ENCODE peak calls at places on chromosomes 16 and 17, in four cellular contexts. Q, H, L and N are unnamed samples.

GRCh38 chr16:84266451-84266850 is 26.6 kb upstream of the KCNG4 start:
- DNase-seq in Q (peak), H (peak), L (peak), N (peak)

GRCh38 chr16:3485821-3486505 is 9.3 kb downstream of the C16orf90 start:
- DNase-seq in Q (no peak), H (no peak), L (no peak), N (no peak)

GRCh38 chr16:84332975-84333684 is 35.2 kb upstream of the ATP2C2 start:
- DNase-seq in Q (no peak), H (no peak), L (no peak), N (no peak)

GRCh38 chr17:65634533-65634932 is 73.1 kb upstream of the AXIN2 start:
- DNase-seq in Q (no peak), H (peak), L (no peak), N (no peak)

GRCh38 chr16:66886914-66887313 is 6.6 kb downstream of the PDP2 start:
- DNase-seq in Q (no peak), H (no peak), L (no peak), N (no peak)

GRCh38 chr17:62755139-62755851 is 52.8 kb downstream of the MARCHF10 start:
- DNase-seq in Q (no peak), H (no peak), L (no peak), N (peak)

GRCh38 chr17:13598353-13599167 is 3.2 kb downstream of the HS3ST3A1 start:
- DNase-seq in Q (no peak), H (no peak), L (no peak), N (no peak)

GRCh38 chr17:68198931-68199836 is 48.7 kb upstream of the AMZ2 start:
- DNase-seq in Q (peak), H (no peak), L (no peak), N (peak)

GRCh38 chr17:50289268-50289667 is 15.0 kb downstream of the TMEM92 start:
- DNase-seq in Q (no peak), H (no peak), L (no peak), N (no peak)

GRCh38 chr17:55659661-55660060 is 63.0 kb downstream of the TMEM100 start:
- DNase-seq in Q (no peak), H (no peak), L (no peak), N (no peak)

GRCh38 chr17:44084131-44084538 is 13.6 kb downstream of the G6PC3 start:
- DNase-seq in Q (peak), H (no peak), L (peak), N (peak)

DNA sequence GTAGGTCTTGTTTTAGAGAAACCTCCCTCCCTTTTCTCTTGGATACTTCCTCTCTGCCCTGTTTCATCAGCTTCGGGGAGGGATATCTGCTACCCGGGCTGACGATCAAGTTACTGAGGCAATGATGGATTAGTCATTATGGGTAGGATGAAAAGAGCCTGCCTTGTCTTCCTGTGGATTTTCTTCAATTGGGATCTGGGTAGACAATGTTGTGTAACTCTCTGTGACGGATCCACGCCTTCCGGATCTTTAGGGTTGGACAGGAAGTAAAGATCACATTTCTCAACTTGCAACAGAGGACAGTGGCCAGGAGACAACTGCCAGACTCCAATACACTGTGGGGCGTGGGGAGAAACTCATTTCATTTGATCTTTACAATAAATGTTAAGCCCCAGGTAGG is 11.3 kb upstream of the CHST6 start:
- DNase-seq in Q (no peak), H (peak), L (no peak), N (peak)
- TF ChIP-seq PHF8 in Q (no peak), H (no peak), L (no peak), N (no peak)

GRCh38 chr17:48610282-48611211 is at the start of gene HOXB7:
- DNase-seq in Q (no peak), H (no peak), L (peak), N (peak)
- TF ChIP-seq EP300 in Q (no peak), H (no peak), L (no peak), N (no peak)

GRCh38 chr17:31492880-31493655 is 101.6 kb downstream of the RAB11FIP4 start:
- DNase-seq in Q (no peak), H (no peak), L (peak), N (no peak)
- TF ChIP-seq PHF8 in Q (no peak), H (no peak), L (no peak), N (no peak)

DNA sequence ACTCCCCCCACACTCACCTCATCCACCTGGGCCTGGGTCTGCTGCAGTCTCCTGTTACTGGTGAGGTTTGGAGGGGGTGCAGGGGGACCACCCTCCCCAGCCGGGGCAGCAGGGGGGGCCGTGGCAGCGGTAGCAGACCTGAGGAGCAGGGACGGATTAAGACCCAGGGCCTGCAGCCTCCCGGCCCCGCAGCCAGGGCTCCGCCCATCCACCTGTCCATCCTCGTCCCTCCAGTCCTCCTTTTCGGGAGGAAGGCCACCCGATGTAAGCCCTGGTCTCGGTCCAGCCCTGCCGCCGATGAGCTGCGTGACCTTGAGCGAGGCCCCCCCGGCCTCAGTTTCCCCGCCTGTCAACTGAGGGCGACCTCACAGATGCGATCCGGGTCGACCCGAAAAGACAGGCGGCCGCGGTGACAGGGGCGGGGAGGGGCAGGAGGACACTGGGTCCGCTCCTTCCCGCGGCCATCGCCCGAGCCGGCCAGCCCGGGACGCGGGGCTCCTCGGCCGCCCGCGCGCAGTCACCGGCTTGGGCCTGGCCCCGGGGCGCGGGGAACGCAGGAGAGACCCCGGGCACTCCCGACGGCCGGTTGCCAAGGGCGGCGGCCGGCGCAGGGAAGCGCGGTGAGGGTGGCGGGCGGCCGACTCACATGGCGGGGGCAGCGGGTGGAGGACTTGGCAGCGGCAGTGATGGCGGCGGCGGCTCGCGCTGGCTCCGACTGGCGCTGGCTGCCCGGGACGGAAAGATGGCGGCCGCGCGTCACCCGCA is at the start of gene VAMP2:
- DNase-seq in Q (no peak), H (no peak), L (peak), N (peak)
- TF ChIP-seq EP300 in Q (no peak), H (no peak), L (no peak), N (no peak)

GRCh38 chr17:19728114-19728495 is 11.7 kb upstream of the SLC47A2 start:
- DNase-seq in Q (no peak), H (peak), L (no peak), N (peak)
- TF ChIP-seq PHF8 in Q (no peak), H (peak), L (no peak), N (no peak)

DNA sequence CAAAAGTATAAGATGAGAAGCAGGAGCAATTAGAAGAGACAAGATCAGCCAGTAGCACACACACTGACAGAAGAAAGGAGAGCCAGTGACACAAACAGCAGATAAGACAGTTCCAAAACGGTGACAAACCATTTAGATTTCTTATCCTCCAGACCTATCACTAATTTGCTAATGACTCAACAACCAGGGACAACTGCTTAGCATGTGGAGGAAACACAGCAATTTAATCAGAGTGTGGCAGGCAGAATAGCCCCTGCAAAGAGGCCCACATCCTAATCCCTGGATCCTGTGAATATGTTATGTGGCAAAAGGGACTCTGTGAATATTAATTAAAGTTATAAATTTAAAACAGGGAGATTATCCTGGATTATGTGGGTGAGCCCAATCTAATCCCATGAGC is 81.1 kb downstream of the CACNG1 start:
- DNase-seq in Q (no peak), H (no peak), L (peak), N (no peak)
- TF ChIP-seq EP300 in Q (no peak), H (no peak), L (no peak), N (no peak)